ENCODE peak calls at places on chromosomes 7 and 10, in five cellular contexts. G, C, M, W and U are unnamed samples.

GRCh38 chr10:101071266-101071884 is 9.6 kb downstream of the KAZALD1 start:
- DNase-seq in M (no peak), C (no peak), W (no peak), G (no peak), U (no peak)

GRCh38 chr7:41889472-41889871 is 186.6 kb upstream of the INHBA start:
- DNase-seq in G (no peak), W (no peak), C (no peak), M (no peak), U (no peak)

GRCh38 chr10:35783305-35783838 is 141.3 kb upstream of the FZD8 start:
- DNase-seq in M (no peak), W (no peak), G (peak), C (peak), U (no peak)

GRCh38 chr7:74288034-74288881 is 949 bp upstream of the CLIP2 start:
- DNase-seq in M (no peak), W (no peak), G (peak), C (no peak), U (no peak)

GRCh38 chr7:18320971-18321567 is 174.5 kb upstream of the HDAC9 start:
- DNase-seq in W (no peak), G (peak), C (peak), M (no peak), U (no peak)

GRCh38 chr10:124057580-124057979 is 35.8 kb downstream of the CHST15 start:
- DNase-seq in W (no peak), G (no peak), M (no peak), C (no peak), U (no peak)

GRCh38 chr10:63393050-63393449 is 72.7 kb downstream of the JMJD1C start:
- DNase-seq in C (no peak), G (no peak), M (no peak), W (no peak), U (no peak)

GRCh38 chr10:59387951-59388431 is 25.6 kb upstream of the FAM13C start:
- DNase-seq in W (no peak), G (no peak), M (no peak), C (peak), U (no peak)

GRCh38 chr10:117137031-117137910 is 799 bp downstream of the VAX1 start:
- DNase-seq in G (peak), C (peak), W (peak), M (no peak), U (peak)

GRCh38 chr10:129365767-129366400 is 101.2 kb upstream of the MGMT start:
- DNase-seq in C (no peak), G (no peak), W (no peak), M (no peak), U (no peak)

GRCh38 chr7:99197498-99197897 is 10.4 kb downstream of the KPNA7 start:
- DNase-seq in M (no peak), C (no peak), G (no peak), W (no peak), U (no peak)

GRCh38 chr7:129531721-129532120 is 29.4 kb downstream of the SMKR1 start:
- DNase-seq in C (no peak), W (no peak), G (no peak), M (no peak), U (no peak)

GRCh38 chr7:38413784-38414183 is 140.3 kb upstream of the TARP start:
- DNase-seq in W (no peak), C (no peak), M (no peak), G (no peak), U (no peak)

GRCh38 chr7:155809947-155810606 is 2.2 kb downstream of the SHH start:
- DNase-seq in C (no peak), G (peak), M (no peak), W (no peak), U (no peak)

GRCh38 chr10:126075009-126075408 is 178.6 kb downstream of the FANK1 start:
- DNase-seq in M (no peak), C (peak), W (no peak), G (no peak), U (no peak)

GRCh38 chr10:6300106-6300783 is 97.5 kb downstream of the PFKFB3 start:
- DNase-seq in M (no peak), G (no peak), C (peak), W (no peak), U (peak)

GRCh38 chr7:849781-850180 is 17.5 kb downstream of the SUN1 start:
- DNase-seq in G (no peak), M (no peak), C (no peak), W (no peak), U (no peak)

GRCh38 chr7:148807451-148807850 is 76.6 kb downstream of the EZH2 start:
- DNase-seq in M (no peak), G (no peak), W (no peak), C (no peak), U (no peak)

GRCh38 chr7:27960415-27960814 is 220.2 kb downstream of the JAZF1 start:
- DNase-seq in C (no peak), M (no peak), G (no peak), W (no peak), U (no peak)

GRCh38 chr10:72390785-72391184 is 36.1 kb upstream of the DNAJB12 start:
- DNase-seq in C (no peak), G (no peak), W (no peak), M (no peak), U (no peak)

GRCh38 chr10:16904619-16905018 is 87.4 kb upstream of the RSU1 start:
- DNase-seq in C (no peak), M (no peak), W (no peak), G (no peak), U (no peak)

GRCh38 chr7:116630932-116631449 is 41.0 kb upstream of the MET start:
- DNase-seq in C (peak), W (no peak), M (no peak), G (peak), U (no peak)

GRCh38 chr10:71274901-71275796 is 43.9 kb upstream of the SLC29A3 start:
- DNase-seq in C (peak), M (no peak), W (no peak), G (peak), U (no peak)

GRCh38 chr10:84308481-84309304 is 19.7 kb upstream of the CCSER2 start:
- DNase-seq in W (no peak), M (no peak), G (peak), C (peak), U (peak)

GRCh38 chr10:112957589-112958202 is 7.6 kb downstream of the TCF7L2 start:
- DNase-seq in W (no peak), G (no peak), M (no peak), C (no peak), U (no peak)

GRCh38 chr7:106243893-106244292 is 40.9 kb downstream of the NAMPT start:
- DNase-seq in C (peak), G (no peak), M (no peak), W (no peak), U (no peak)

GRCh38 chr10:7756360-7756992 is 31.3 kb downstream of the KIN start:
- DNase-seq in W (no peak), C (peak), M (no peak), G (peak), U (peak)

GRCh38 chr7:6558837-6559236 is 7.6 kb upstream of the GRID2IP start:
- DNase-seq in G (peak), C (peak), W (no peak), M (no peak), U (no peak)